ENCODE peak calls at places on chromosomes 11 and 22, in nine cellular contexts. T is EH, C is fibroblast of mammary gland, R is stromal cell of bone marrow, E is globus pallidus, K is cardiac fibroblast, Q is uterus, U is iris pigment epithelial cell, I is NCI-H1048. G is an unnamed sample.

GRCh38 chr11:65780770-65781151 is at the start of gene AP5B1:
- DNase-seq in R (peak), I (peak), E (peak), Q (peak), T (peak), C (peak), K (peak), U (peak), G (peak)

GRCh38 chr11:69370984-69371709 is 77.2 kb downstream of the MYEOV start:
- DNase-seq in U (no peak), Q (no peak), E (no peak), T (no peak), R (no peak), C (no peak), K (no peak), I (no peak), G (no peak)

GRCh38 chr11:61004037-61004641 is 32.7 kb downstream of the CD6 start:
- DNase-seq in E (no peak), K (peak), T (no peak), U (peak), R (peak), I (no peak), Q (no peak), C (peak), G (no peak)

GRCh38 chr11:126334665-126335462 is 20.6 kb upstream of the ST3GAL4 start:
- DNase-seq in E (no peak), R (no peak), T (peak), Q (no peak), C (peak), K (no peak), U (peak), I (no peak), G (peak)

GRCh38 chr22:42962295-42963230 is 52.4 kb downstream of the PACSIN2 start:
- DNase-seq in K (peak), R (no peak), Q (no peak), C (no peak), T (peak), I (no peak), E (no peak), U (no peak), G (no peak)

GRCh38 chr11:72614381-72614780 is 59.8 kb downstream of the PDE2A start:
- DNase-seq in I (no peak), K (peak), U (no peak), R (no peak), C (peak), Q (no peak), E (no peak), T (peak), G (no peak)

GRCh38 chr22:37397246-37397645 is 30.0 kb downstream of the ELFN2 start:
- DNase-seq in Q (no peak), C (no peak), U (no peak), R (no peak), I (no peak), E (no peak), T (no peak), K (no peak), G (no peak)

GRCh38 chr11:133600876-133601275 is 68.6 kb upstream of the OPCML start:
- DNase-seq in U (no peak), K (no peak), I (no peak), C (no peak), R (no peak), T (no peak), Q (no peak), E (no peak), G (no peak)

GRCh38 chr11:1837171-1838076 is 1.4 kb upstream of the TNNI2 start:
- DNase-seq in T (peak), R (no peak), Q (peak), U (peak), K (peak), I (no peak), E (peak), C (peak), G (peak)

GRCh38 chr11:11841121-11841604 is 609 bp upstream of the USP47 start:
- DNase-seq in T (peak), I (no peak), R (no peak), U (peak), K (peak), C (peak), Q (peak), E (peak), G (peak)

G was measured in AG20443.